ENCODE peak calls at places on chromosomes 11 and 22, in eight cellular contexts. A is colonic mucosa, J is heart left ventricle, T is BJ, G is OCI-LY7, C is AG04450, I is HL-60, X is GM23338. F is an unnamed sample.

GRCh38 chr11:27024865-27025264 is 15.8 kb upstream of the BBOX1 start:
- DNase-seq in A (no peak), J (no peak), T (no peak), G (no peak), C (no peak), I (no peak), X (no peak), F (no peak)

GRCh38 chr11:40388097-40388818 is 1071.2 kb downstream of the LRRC4C start:
- DNase-seq in A (no peak), J (no peak), T (peak; percentile 35), G (no peak), C (no peak), I (no peak), X (no peak), F (peak; percentile 10)

GRCh38 chr11:110251837-110252236 is 44.6 kb downstream of the RDX start:
- DNase-seq in A (no peak), J (peak; percentile 41), T (no peak), G (no peak), C (no peak), I (no peak), X (no peak), F (peak; percentile 12)

GRCh38 chr11:115208808-115209259 is 295.4 kb downstream of the CADM1 start:
- DNase-seq in A (no peak), J (no peak), T (no peak), G (no peak), C (no peak), I (no peak), X (no peak), F (no peak)

GRCh38 chr11:111631666-111632039 is 29.4 kb downstream of the SIK2 start:
- DNase-seq in A (no peak), J (no peak), T (peak; percentile 68), G (no peak), C (peak; percentile 53), I (no peak), X (no peak), F (peak; percentile 63)

GRCh38 chr11:111602865-111603632 is 800 bp downstream of the SIK2 start:
- DNase-seq in A (peak; percentile 42), J (peak; percentile 47), T (no peak), G (peak; percentile 64), C (no peak), I (peak; percentile 20), X (peak; percentile 59), F (no peak)

GRCh38 chr11:65293909-65294381 is 20.7 kb upstream of the CDC42EP2 start:
- DNase-seq in A (no peak), J (peak; percentile 57), T (no peak), G (no peak), C (no peak), I (no peak), X (no peak), F (no peak)

GRCh38 chr11:111308140-111308539 is 9.8 kb downstream of the POU2AF3 start:
- DNase-seq in A (peak; percentile 92), J (no peak), T (no peak), G (no peak), C (no peak), I (no peak), X (no peak), F (no peak)

GRCh38 chr11:112392860-112393259 is 132.2 kb upstream of the PLET1 start:
- DNase-seq in A (no peak), J (no peak), T (no peak), G (no peak), C (no peak), I (no peak), X (no peak), F (no peak)

GRCh38 chr22:47369431-47370015 is 607.1 kb downstream of the TBC1D22A start:
- DNase-seq in A (peak; percentile 9), J (no peak), T (no peak), G (no peak), C (no peak), I (no peak), X (no peak), F (no peak)

GRCh38 chr11:40292636-40293585 is 1166.5 kb downstream of the LRRC4C start:
- DNase-seq in A (no peak), J (no peak), T (no peak), G (no peak), C (no peak), I (no peak), X (peak; percentile 52), F (no peak)

GRCh38 chr22:46598737-46599424 is 21.3 kb upstream of the GRAMD4 start:
- DNase-seq in A (no peak), J (peak; percentile 37), T (no peak), G (no peak), C (no peak), I (peak; percentile 88), X (no peak), F (no peak)

GRCh38 chr11:118629761-118630661 is 22.6 kb downstream of the PHLDB1 start:
- DNase-seq in A (peak; percentile 86), J (no peak), T (no peak), G (no peak), C (no peak), I (no peak), X (no peak), F (no peak)

GRCh38 chr11:75705541-75705940 is 12.1 kb upstream of the MOGAT2 start:
- DNase-seq in A (no peak), J (no peak), T (no peak), G (no peak), C (no peak), I (no peak), X (no peak), F (no peak)

GRCh38 chr22:47954107-47954506 is 1191.7 kb downstream of the TBC1D22A start:
- DNase-seq in A (no peak), J (no peak), T (no peak), G (no peak), C (no peak), I (no peak), X (no peak), F (no peak)

GRCh38 chr11:27004103-27004502 is 10.2 kb downstream of the FIBIN start:
- DNase-seq in A (no peak), J (no peak), T (no peak), G (no peak), C (no peak), I (no peak), X (no peak), F (no peak)

GRCh38 chr11:116563028-116563712 is 209.6 kb downstream of the BUD13 start:
- DNase-seq in A (no peak), J (no peak), T (no peak), G (no peak), C (no peak), I (no peak), X (no peak), F (no peak)

GRCh38 chr22:46957521-46957920 is 195.1 kb downstream of the TBC1D22A start:
- DNase-seq in A (no peak), J (no peak), T (no peak), G (no peak), C (no peak), I (no peak), X (no peak), F (no peak)

GRCh38 chr11:60950933-60951610 is 904 bp downstream of the SLC15A3 start:
- DNase-seq in A (no peak), J (no peak), T (no peak), G (no peak), C (no peak), I (no peak), X (peak; percentile 65), F (no peak)

GRCh38 chr22:19086944-19087343 is 35.3 kb downstream of the DGCR2 start:
- DNase-seq in A (no peak), J (no peak), T (no peak), G (no peak), C (no peak), I (no peak), X (no peak), F (no peak)

GRCh38 chr22:28594784-28595324 is 84.8 kb downstream of the TTC28 start:
- DNase-seq in A (no peak), J (no peak), T (peak; percentile 18), G (peak; percentile 62), C (peak; percentile 23), I (peak; percentile 16), X (peak; percentile 82), F (peak; percentile 31)

GRCh38 chr11:70087446-70088167 is 9.5 kb downstream of the ANO1 start:
- DNase-seq in A (no peak), J (no peak), T (no peak), G (no peak), C (no peak), I (no peak), X (peak; percentile 81), F (no peak)

GRCh38 chr11:113563766-113564165 is 88.6 kb upstream of the DRD2 start:
- DNase-seq in A (no peak), J (no peak), T (no peak), G (no peak), C (no peak), I (no peak), X (no peak), F (no peak)

GRCh38 chr11:75375626-75376025 is 23.7 kb upstream of the RPS3 start:
- DNase-seq in A (no peak), J (no peak), T (no peak), G (no peak), C (no peak), I (no peak), X (no peak), F (no peak)

DNA sequence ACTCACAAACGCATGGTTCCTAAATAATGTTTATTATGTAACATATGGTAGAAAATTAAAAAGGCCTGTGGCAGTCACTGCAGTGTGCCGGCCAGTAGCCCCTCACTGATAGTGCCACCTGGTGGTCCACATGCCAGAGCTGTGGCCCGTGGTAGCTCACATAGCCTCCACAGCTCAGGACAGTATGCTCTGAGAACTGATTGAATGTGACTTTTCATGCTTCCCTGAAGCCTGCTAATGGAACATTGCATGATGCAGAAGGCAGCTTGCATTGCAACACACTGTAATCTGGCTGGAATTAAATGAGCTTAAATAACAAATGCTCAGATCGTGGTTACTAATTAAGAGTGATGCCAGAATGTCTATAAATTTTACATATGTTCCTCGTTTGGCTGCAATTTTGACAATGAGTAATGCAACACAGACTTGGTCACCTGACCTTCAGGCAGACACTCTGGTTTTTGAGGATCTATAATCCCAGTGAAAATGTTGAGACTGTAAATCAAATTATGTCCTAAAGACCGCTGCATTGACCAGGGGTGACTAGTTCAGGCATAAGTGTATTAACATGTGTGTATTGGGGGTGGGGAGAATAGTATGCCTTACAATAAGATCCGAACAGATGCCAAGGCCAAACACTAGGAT is 566.4 kb downstream of the METTL15 start:
- DNase-seq in A (no peak), J (no peak), T (peak; percentile 94), G (peak; percentile 13), C (no peak), I (no peak), X (peak; percentile 57), F (peak; percentile 63)
- TF ChIP-seq CTCF in A (no peak), J (no peak), T (peak; percentile 65), G (peak; percentile 63), C (peak; percentile 44), I (no peak), X (peak; percentile 78), F (peak; percentile 60)

GRCh38 chr11:7450836-7451235 is 34.5 kb upstream of the OLFML1 start:
- DNase-seq in A (no peak), J (no peak), T (no peak), G (no peak), C (no peak), I (no peak), X (no peak), F (no peak)
- H3K4me3 ChIP-seq in A (no peak overlapping the region), J (no peak overlapping the region), T (no peak overlapping the region), G (no peak overlapping the region), C (no peak overlapping the region), I (no peak overlapping the region), X (no peak overlapping the region), F (no peak overlapping the region)

GRCh38 chr11:106133529-106133928 is 56.1 kb downstream of the AASDHPPT start:
- DNase-seq in A (no peak), J (no peak), T (no peak), G (peak; percentile 5), C (no peak), I (no peak), X (peak; percentile 28), F (no peak)
- TF ChIP-seq CTCF in A (no peak), J (no peak), T (peak; percentile 35), G (peak; percentile 66), C (peak; percentile 37), I (no peak), X (peak; percentile 51), F (no peak)

GRCh38 chr11:3859373-3859881 is 4.0 kb downstream of the STIM1 start:
- DNase-seq in A (peak; percentile 69), J (peak; percentile 81), T (no peak), G (peak; percentile 76), C (no peak), I (no peak), X (peak; percentile 42), F (no peak)
- H3K4me3 ChIP-seq in A (no peak overlapping the region), J (peak overlapping the region; percentile 3), T (no peak overlapping the region), G (peak overlapping the region; percentile 81), C (no peak overlapping the region), I (no peak overlapping the region), X (no peak overlapping the region), F (no peak overlapping the region)

F was measured in AG04449.